ENCODE peak calls at places on chromosomes 12 and 14, in four cellular contexts. O is fibroblast of lung, H is endothelial cell, L is AG04450. P is an unnamed sample.

GRCh38 chr14:32224731-32225377 is 21.8 kb upstream of the RNU6-8 start:
- DNase-seq in O (peak), L (no peak), H (peak), P (peak)

GRCh38 chr14:94823556-94824341 is 53.8 kb upstream of the GSC start:
- DNase-seq in L (no peak), H (no peak), O (no peak), P (no peak)

GRCh38 chr14:53894456-53894855 is 62.2 kb downstream of the BMP4 start:
- DNase-seq in H (no peak), O (peak), L (no peak), P (peak)

GRCh38 chr12:106246891-106247730 is 709 bp downstream of the CKAP4 start:
- DNase-seq in O (peak), H (peak), L (no peak), P (peak)

GRCh38 chr14:101334656-101335055 is 226.6 kb upstream of the DIO3 start:
- DNase-seq in O (no peak), L (no peak), H (no peak), P (no peak)

GRCh38 chr14:31326111-31326510 is 94.2 kb downstream of the HEATR5A start:
- DNase-seq in L (no peak), H (no peak), O (peak), P (no peak)

GRCh38 chr12:7994731-7995205 is 37.7 kb upstream of the FOXJ2 start:
- DNase-seq in H (no peak), O (peak), L (peak), P (peak)

GRCh38 chr14:25014440-25014839 is 35.5 kb downstream of the STXBP6 start:
- DNase-seq in O (peak), H (no peak), L (no peak), P (no peak)

GRCh38 chr14:37550511-37550910 is 44.5 kb downstream of the FOXA1 start:
- DNase-seq in L (peak), O (peak), H (no peak), P (peak)

GRCh38 chr14:79011091-79011919 is 841.1 kb downstream of the NRXN3 start:
- DNase-seq in O (peak), L (peak), H (peak), P (peak)

GRCh38 chr12:95205685-95206084 is 11.6 kb downstream of the FGD6 start:
- DNase-seq in H (no peak), O (peak), L (peak), P (peak)

GRCh38 chr12:120687570-120688289 is 781 bp downstream of the MLEC start:
- DNase-seq in O (no peak), H (peak), L (no peak), P (no peak)

GRCh38 chr12:3972576-3972975 is 99.4 kb upstream of the PARP11 start:
- DNase-seq in H (no peak), O (no peak), L (no peak), P (no peak)

GRCh38 chr14:37903561-37904191 is 304.0 kb upstream of the SSTR1 start:
- DNase-seq in O (peak), H (peak), L (peak), P (peak)

GRCh38 chr12:96044017-96044985 is 8.9 kb upstream of the LTA4H start:
- DNase-seq in O (peak), L (peak), H (no peak), P (peak)

GRCh38 chr14:96255501-96256366 is at the start of gene BDKRB1:
- DNase-seq in O (peak), H (no peak), L (peak), P (peak)

GRCh38 chr14:60722163-60722835 is 1.9 kb downstream of the SIX4 start:
- DNase-seq in L (no peak), H (peak), O (peak), P (peak)

GRCh38 chr14:54446201-54446693 is 5.1 kb upstream of the CNIH1 start:
- DNase-seq in H (no peak), O (peak), L (no peak), P (no peak)